ENCODE peak calls at places on chromosomes 6 and 20, in four cellular contexts. One of them, this sample, is unnamed.

GRCh38 chr6:135209803-135210202 is 28.7 kb downstream of the MYB start:
- DNase-seq in astrocyte of the spinal cord: peak; percentile 3
- DNase-seq in small intestine: no peak
- DNase-seq in mucosa of descending colon: no peak
- DNase-seq in this sample: no peak

GRCh38 chr6:135935951-135936601 is 84.6 kb downstream of the PDE7B start:
- DNase-seq in small intestine: no peak
- DNase-seq in mucosa of descending colon: no peak
- DNase-seq in astrocyte of the spinal cord: peak; percentile 81
- DNase-seq in this sample: peak; percentile 43

GRCh38 chr6:116564921-116565872 is 6.1 kb upstream of the RWDD1 start:
- DNase-seq in mucosa of descending colon: peak; percentile 53
- DNase-seq in small intestine: no peak
- DNase-seq in astrocyte of the spinal cord: peak; percentile 23
- DNase-seq in this sample: peak; percentile 24

GRCh38 chr6:38436726-38437465 is 202.8 kb downstream of the BTBD9 start:
- DNase-seq in mucosa of descending colon: no peak
- DNase-seq in small intestine: no peak
- DNase-seq in astrocyte of the spinal cord: peak; percentile 35
- DNase-seq in this sample: peak; percentile 82

GRCh38 chr6:82006027-82006738 is 241.4 kb downstream of the IBTK start:
- DNase-seq in mucosa of descending colon: no peak
- DNase-seq in astrocyte of the spinal cord: peak; percentile 62
- DNase-seq in small intestine: peak; percentile 20
- DNase-seq in this sample: peak; percentile 64

GRCh38 chr6:139996253-139996834 is 621.9 kb upstream of the CITED2 start:
- DNase-seq in small intestine: no peak
- DNase-seq in mucosa of descending colon: no peak
- DNase-seq in astrocyte of the spinal cord: no peak
- DNase-seq in this sample: peak; percentile 40

GRCh38 chr6:45650527-45651135 is 272.9 kb upstream of the SUPT3H start:
- DNase-seq in astrocyte of the spinal cord: peak; percentile 96
- DNase-seq in mucosa of descending colon: no peak
- DNase-seq in small intestine: no peak
- DNase-seq in this sample: peak; percentile 86

GRCh38 chr6:82113231-82113630 is 134.3 kb downstream of the IBTK start:
- DNase-seq in mucosa of descending colon: no peak
- DNase-seq in astrocyte of the spinal cord: peak; percentile 11
- DNase-seq in small intestine: no peak
- DNase-seq in this sample: no peak

GRCh38 chr6:11662323-11662722 is 116.3 kb downstream of the ADTRP start:
- DNase-seq in small intestine: no peak
- DNase-seq in astrocyte of the spinal cord: no peak
- DNase-seq in mucosa of descending colon: no peak
- DNase-seq in this sample: no peak

GRCh38 chr6:160733045-160733646 is 31.1 kb downstream of the PLG start:
- DNase-seq in small intestine: peak; percentile 31
- DNase-seq in mucosa of descending colon: no peak
- DNase-seq in astrocyte of the spinal cord: peak; percentile 43
- DNase-seq in this sample: peak; percentile 72

GRCh38 chr6:89270951-89271721 is 44.0 kb downstream of the GABRR2 start:
- DNase-seq in mucosa of descending colon: no peak
- DNase-seq in astrocyte of the spinal cord: no peak
- DNase-seq in small intestine: no peak
- DNase-seq in this sample: no peak

GRCh38 chr20:43248341-43248740 is 58.6 kb upstream of the PTPRT start:
- DNase-seq in astrocyte of the spinal cord: no peak
- DNase-seq in mucosa of descending colon: no peak
- DNase-seq in small intestine: no peak
- DNase-seq in this sample: no peak

GRCh38 chr20:43507150-43508080 is at the start of gene L3MBTL1:
- DNase-seq in astrocyte of the spinal cord: peak; percentile 32
- DNase-seq in mucosa of descending colon: peak; percentile 59
- DNase-seq in small intestine: peak; percentile 45
- DNase-seq in this sample: peak; percentile 70

GRCh38 chr6:160041608-160042007 is 72.7 kb downstream of the IGF2R start:
- DNase-seq in small intestine: no peak
- DNase-seq in mucosa of descending colon: no peak
- DNase-seq in astrocyte of the spinal cord: peak; percentile 92
- DNase-seq in this sample: peak; percentile 82

GRCh38 chr20:43824699-43825402 is 89.8 kb upstream of the TOX2 start:
- DNase-seq in astrocyte of the spinal cord: peak; percentile 39
- DNase-seq in small intestine: peak; percentile 6
- DNase-seq in mucosa of descending colon: no peak
- DNase-seq in this sample: no peak

GRCh38 chr20:51894201-51894600 is 91.9 kb upstream of the SALL4 start:
- DNase-seq in mucosa of descending colon: no peak
- DNase-seq in small intestine: peak; percentile 47
- DNase-seq in astrocyte of the spinal cord: no peak
- DNase-seq in this sample: no peak

GRCh38 chr20:37202267-37202943 is 23.1 kb upstream of the MROH8 start:
- DNase-seq in mucosa of descending colon: no peak
- DNase-seq in small intestine: peak; percentile 45
- DNase-seq in astrocyte of the spinal cord: peak; percentile 94
- DNase-seq in this sample: peak; percentile 87

GRCh38 chr20:1327241-1327653 is 1.7 kb downstream of the SDCBP2 start:
- DNase-seq in small intestine: peak; percentile 81
- DNase-seq in astrocyte of the spinal cord: peak; percentile 36
- DNase-seq in mucosa of descending colon: peak; percentile 63
- DNase-seq in this sample: peak; percentile 53

GRCh38 chr6:157264701-157265100 is 58.6 kb downstream of the TMEM242 start:
- DNase-seq in small intestine: no peak
- DNase-seq in mucosa of descending colon: no peak
- DNase-seq in astrocyte of the spinal cord: peak; percentile 35
- DNase-seq in this sample: no peak

GRCh38 chr20:47141350-47141921 is 215.1 kb downstream of the ZMYND8 start:
- DNase-seq in small intestine: no peak
- DNase-seq in astrocyte of the spinal cord: no peak
- DNase-seq in mucosa of descending colon: no peak
- DNase-seq in this sample: no peak

GRCh38 chr20:35447082-35447789 is 8.2 kb upstream of the CEP250 start:
- DNase-seq in small intestine: peak; percentile 89
- DNase-seq in astrocyte of the spinal cord: peak; percentile 82
- DNase-seq in mucosa of descending colon: peak; percentile 83
- DNase-seq in this sample: peak; percentile 80

GRCh38 chr6:24545691-24546090 is 50.9 kb downstream of the ALDH5A1 start:
- DNase-seq in mucosa of descending colon: no peak
- DNase-seq in astrocyte of the spinal cord: no peak
- DNase-seq in small intestine: no peak
- DNase-seq in this sample: no peak

GRCh38 chr20:39019805-39020325 is 57.7 kb downstream of the DHX35 start:
- DNase-seq in small intestine: no peak
- DNase-seq in astrocyte of the spinal cord: no peak
- DNase-seq in mucosa of descending colon: no peak
- DNase-seq in this sample: no peak

DNA sequence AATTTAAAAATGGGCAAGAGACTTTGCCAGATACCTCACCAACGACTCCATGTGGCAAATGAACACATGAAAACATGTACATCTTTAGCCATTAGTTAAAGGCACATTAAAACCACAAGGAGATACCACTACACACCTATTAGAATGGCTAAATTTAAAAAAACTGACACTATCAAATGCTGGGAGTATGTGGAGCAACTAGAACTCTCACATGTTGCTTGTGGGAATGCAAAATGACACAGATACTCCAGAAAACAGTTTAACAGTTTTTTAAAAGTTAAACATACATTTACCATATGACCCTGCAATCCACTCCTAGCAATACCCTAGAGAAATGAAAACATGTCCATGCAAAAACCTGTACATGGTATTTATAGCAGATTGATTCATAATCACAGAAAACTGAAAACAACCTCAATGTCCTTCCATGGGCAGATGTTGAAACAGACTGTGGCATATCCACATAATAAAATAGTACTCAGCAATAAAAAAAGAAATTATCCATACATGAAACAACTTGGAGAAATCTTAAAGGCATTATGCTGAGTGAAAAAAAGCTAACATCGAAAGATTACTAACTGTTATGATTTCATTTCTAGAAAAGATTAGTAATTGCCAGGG is 1.9 kb downstream of the RAB23 start:
- DNase-seq in small intestine: no peak
- DNase-seq in mucosa of descending colon: no peak
- DNase-seq in astrocyte of the spinal cord: no peak
- DNase-seq in this sample: no peak
- H3K4me3 ChIP-seq in small intestine: no peak overlapping the region
- H3K4me3 ChIP-seq in mucosa of descending colon: no peak overlapping the region
- H3K4me3 ChIP-seq in astrocyte of the spinal cord: peak overlapping the region; percentile 91
- H3K4me3 ChIP-seq in this sample: no peak overlapping the region

GRCh38 chr6:88238901-88239300 is 72.8 kb upstream of the CNR1 start:
- DNase-seq in mucosa of descending colon: no peak
- DNase-seq in astrocyte of the spinal cord: no peak
- DNase-seq in small intestine: no peak
- DNase-seq in this sample: no peak
- H3K4me3 ChIP-seq in mucosa of descending colon: no peak overlapping the region
- H3K4me3 ChIP-seq in astrocyte of the spinal cord: no peak overlapping the region
- H3K4me3 ChIP-seq in small intestine: no peak overlapping the region
- H3K4me3 ChIP-seq in this sample: no peak overlapping the region

DNA sequence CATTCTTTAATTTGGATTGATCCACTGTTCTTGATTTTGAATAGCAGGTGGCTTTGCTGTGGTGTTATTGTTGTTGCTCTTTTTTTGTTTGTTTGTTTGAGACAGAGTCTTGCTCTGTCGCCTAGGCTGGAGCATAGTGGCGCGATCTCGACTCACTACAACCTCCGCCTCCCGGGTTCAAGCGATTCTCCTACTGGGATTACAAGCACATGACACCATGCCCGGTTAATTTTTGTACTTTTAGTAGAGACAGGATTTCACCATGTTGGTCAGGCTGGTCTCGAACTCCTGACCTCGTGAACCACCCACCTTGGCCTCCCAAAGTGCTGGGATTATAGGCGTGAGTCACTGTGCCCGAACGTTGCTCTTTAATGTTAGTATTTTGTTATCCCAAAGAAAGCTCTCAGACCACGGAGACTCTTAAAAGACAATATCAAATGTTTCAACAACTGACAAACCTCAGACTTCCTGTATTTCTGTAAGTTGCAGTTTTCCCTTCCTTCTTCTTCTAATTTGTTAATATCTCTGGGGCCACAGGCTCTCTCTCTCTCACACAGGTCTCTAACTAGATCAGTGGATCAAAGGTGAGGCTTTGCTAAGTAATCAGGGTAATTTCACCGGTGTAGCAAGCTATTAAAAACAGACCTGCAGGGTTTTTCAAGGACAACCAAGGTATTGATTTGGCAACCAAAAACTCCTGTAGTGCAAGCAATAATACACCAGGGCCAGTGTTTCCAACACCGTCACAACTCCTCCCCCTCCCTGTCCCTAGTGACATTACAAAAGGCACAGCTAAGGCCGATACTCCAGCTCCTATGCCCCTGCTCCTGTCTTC is 48.8 kb upstream of the ZNF217 start:
- DNase-seq in astrocyte of the spinal cord: peak; percentile 76
- DNase-seq in small intestine: peak; percentile 92
- DNase-seq in mucosa of descending colon: no peak
- DNase-seq in this sample: peak; percentile 87
- H3K4me3 ChIP-seq in astrocyte of the spinal cord: no peak overlapping the region
- H3K4me3 ChIP-seq in small intestine: no peak overlapping the region
- H3K4me3 ChIP-seq in mucosa of descending colon: no peak overlapping the region
- H3K4me3 ChIP-seq in this sample: no peak overlapping the region

DNA sequence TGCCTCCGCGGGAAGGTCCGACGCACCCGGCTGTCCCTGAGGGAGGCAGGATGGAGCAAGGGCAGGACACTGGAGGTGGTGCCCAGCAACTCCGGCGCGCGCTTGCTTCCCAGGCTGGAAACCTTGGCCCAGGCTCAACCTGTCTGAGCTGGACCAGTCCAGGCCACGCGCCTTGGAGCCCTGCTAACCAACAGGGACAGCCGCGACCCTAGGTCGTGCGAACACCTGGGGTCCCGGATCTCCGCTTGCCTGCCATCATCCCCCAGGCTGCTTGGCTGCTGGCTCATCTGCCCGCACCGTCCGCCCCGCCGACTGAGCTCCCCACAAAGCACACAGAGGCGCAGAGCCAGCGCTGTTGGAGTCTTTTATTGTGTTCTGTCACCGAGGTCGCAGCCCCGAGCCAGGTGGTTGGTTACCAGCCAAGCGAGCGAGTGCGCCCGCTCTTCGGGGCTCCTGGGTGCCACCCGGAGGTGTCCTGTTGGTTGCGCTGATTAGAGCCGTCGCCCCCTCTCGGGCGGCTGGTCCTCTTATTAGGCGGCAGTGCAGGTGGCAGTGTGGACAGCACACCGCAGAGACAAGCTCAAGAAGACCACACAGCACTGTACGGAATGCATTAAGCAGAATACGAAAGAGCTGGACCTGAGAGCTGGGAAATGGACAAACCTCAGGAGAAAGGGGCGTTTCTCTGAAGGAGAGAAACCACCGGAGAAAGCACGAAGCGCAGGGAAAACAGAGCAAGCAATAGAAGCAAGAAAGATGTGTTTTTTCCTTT is 3.8 kb downstream of the COL12A1 start:
- DNase-seq in astrocyte of the spinal cord: peak; percentile 58
- DNase-seq in mucosa of descending colon: peak; percentile 53
- DNase-seq in small intestine: no peak
- DNase-seq in this sample: peak; percentile 45
- H3K4me3 ChIP-seq in astrocyte of the spinal cord: peak overlapping the region; percentile 38
- H3K4me3 ChIP-seq in mucosa of descending colon: no peak overlapping the region
- H3K4me3 ChIP-seq in small intestine: no peak overlapping the region
- H3K4me3 ChIP-seq in this sample: peak overlapping the region; percentile 51

DNA sequence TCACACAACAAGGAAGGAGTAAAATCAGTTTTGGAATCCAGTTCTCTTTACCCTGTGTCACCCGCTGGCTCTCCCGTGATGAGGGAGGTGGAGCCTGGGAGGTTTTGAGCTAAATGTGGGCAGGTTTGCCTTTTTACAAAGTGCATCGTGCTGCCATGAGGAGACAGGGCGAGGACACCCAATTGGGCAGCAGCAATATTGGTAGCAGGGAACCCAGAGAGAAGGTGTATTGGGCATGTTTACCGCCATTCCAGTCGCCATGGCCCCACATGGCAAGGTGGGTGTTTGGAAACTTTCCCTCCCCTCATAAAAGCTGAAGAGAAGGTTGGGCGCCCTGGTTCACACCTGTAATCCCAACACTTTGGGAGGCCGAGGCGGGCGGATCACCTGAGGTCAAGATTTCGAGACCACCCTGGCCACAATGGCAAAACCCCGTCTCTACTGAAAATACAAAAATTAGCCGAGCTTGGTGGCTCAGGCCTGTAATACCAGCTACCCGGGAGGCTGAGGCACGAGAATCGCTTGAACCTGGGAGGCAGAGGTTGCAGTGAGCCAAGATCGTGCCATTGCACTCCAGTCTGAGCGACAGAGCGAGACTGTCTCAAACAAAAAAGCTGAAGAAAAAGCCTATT is 3.5 kb upstream of the UBE2V1 start:
- DNase-seq in mucosa of descending colon: no peak
- DNase-seq in astrocyte of the spinal cord: no peak
- DNase-seq in small intestine: no peak
- DNase-seq in this sample: no peak
- H3K4me3 ChIP-seq in mucosa of descending colon: no peak overlapping the region
- H3K4me3 ChIP-seq in astrocyte of the spinal cord: peak overlapping the region; percentile 55
- H3K4me3 ChIP-seq in small intestine: no peak overlapping the region
- H3K4me3 ChIP-seq in this sample: peak overlapping the region; percentile 57

GRCh38 chr20:49284818-49285217 is 7.0 kb upstream of the ZNFX1 start:
- DNase-seq in small intestine: no peak
- DNase-seq in mucosa of descending colon: no peak
- DNase-seq in astrocyte of the spinal cord: no peak
- DNase-seq in this sample: no peak
- H3K4me3 ChIP-seq in small intestine: no peak overlapping the region
- H3K4me3 ChIP-seq in mucosa of descending colon: no peak overlapping the region
- H3K4me3 ChIP-seq in astrocyte of the spinal cord: no peak overlapping the region
- H3K4me3 ChIP-seq in this sample: no peak overlapping the region